ENCODE peak calls at places on chromosome X, in six cellular contexts. S, T, B, D, U and O are unnamed samples.

GRCh38 chrX:1534321-1535168 is 2.4 kb downstream of the P2RY8 start:
- DNase-seq in S (no peak), U (no peak), B (no peak), D (no peak), T (no peak), O (peak)

GRCh38 chrX:123185714-123186113 is 1.6 kb downstream of the GRIA3 start:
- DNase-seq in D (no peak), B (no peak), S (no peak), U (no peak), T (no peak), O (no peak)

GRCh38 chrX:10197597-10198210 is 40.9 kb downstream of the CLCN4 start:
- DNase-seq in D (no peak), S (no peak), U (no peak), T (no peak), B (peak), O (no peak)

GRCh38 chrX:50161143-50161542 is 39.7 kb downstream of the AKAP4 start:
- DNase-seq in T (no peak), B (peak), D (no peak), S (no peak), U (no peak), O (no peak)

GRCh38 chrX:150489359-150490015 is 78.9 kb upstream of the MTM1 start:
- DNase-seq in D (no peak), B (no peak), S (no peak), T (no peak), U (no peak), O (no peak)

GRCh38 chrX:21374163-21374993 is at the start of gene CNKSR2:
- DNase-seq in U (no peak), B (peak), S (no peak), D (peak), T (no peak), O (peak)

GRCh38 chrX:31440546-31440945 is 368.7 kb upstream of the FTHL17 start:
- DNase-seq in D (no peak), T (no peak), U (no peak), B (no peak), S (no peak), O (no peak)

GRCh38 chrX:20595928-20596550 is 329.3 kb upstream of the RPS6KA3 start:
- DNase-seq in T (peak), S (no peak), U (no peak), D (no peak), B (peak), O (no peak)

GRCh38 chrX:34918091-34918736 is 24.4 kb upstream of the FAM47B start:
- DNase-seq in S (no peak), D (no peak), U (no peak), B (peak), T (no peak), O (no peak)

GRCh38 chrX:145843196-145843595 is 25.6 kb downstream of the SLITRK2 start:
- DNase-seq in S (peak), D (no peak), B (no peak), T (no peak), U (no peak), O (no peak)

GRCh38 chrX:34987646-34988045 is 45.0 kb downstream of the FAM47B start:
- DNase-seq in B (no peak), S (no peak), U (no peak), D (no peak), T (no peak), O (no peak)

GRCh38 chrX:110178179-110178865 is 139.6 kb downstream of the AMMECR1 start:
- DNase-seq in U (no peak), B (no peak), T (no peak), S (no peak), D (no peak), O (no peak)

GRCh38 chrX:7278356-7278755 is 130.4 kb upstream of the PUDP start:
- DNase-seq in U (no peak), D (no peak), T (no peak), B (no peak), S (no peak), O (no peak)

GRCh38 chrX:45602151-45602550 is 401.5 kb upstream of the DIPK2B start:
- DNase-seq in T (no peak), D (no peak), B (peak), U (no peak), S (no peak), O (no peak)

GRCh38 chrX:105969487-105969886 is 69.0 kb downstream of the SERPINA7 start:
- DNase-seq in T (no peak), B (no peak), U (no peak), S (no peak), D (no peak), O (no peak)

GRCh38 chrX:134026732-134027311 is 41.4 kb upstream of the GPC3 start:
- DNase-seq in U (no peak), T (no peak), S (peak), B (peak), D (peak), O (no peak)

GRCh38 chrX:30308263-30309138 is 689 bp downstream of the NR0B1 start:
- DNase-seq in T (no peak), B (peak), S (no peak), D (no peak), U (no peak), O (no peak)

GRCh38 chrX:23003121-23003520 is 3.4 kb downstream of the DDX53 start:
- DNase-seq in B (peak), U (no peak), D (peak), T (no peak), S (no peak), O (no peak)